ENCODE peak calls at places on chromosomes 2 and 18, in ten cellular contexts. D is cardiac fibroblast; E is GM13977; W is activated naive CD4-positive, alpha-beta T cell; S is MV-4-11; Q is NCI-H1105; G is foreskin fibroblast; I is NCI-H510A treated with DMSO at 0.1 percent for 48 hours; V is RWPE1; B is activated effector memory CD4-positive, alpha-beta T cell treated with Interleukin-2 at 50 U/mL for 16 hours. L is an unnamed sample.

GRCh38 chr2:64592994-64593655 is 60.6 kb downstream of the SERTAD2 start:
- DNase-seq in D (peak), E (no peak), W (no peak), S (no peak), Q (no peak), G (peak), I (no peak), V (no peak), B (no peak), L (no peak)

GRCh38 chr2:8837795-8838140 is 355 bp upstream of the KIDINS220 start:
- DNase-seq in D (no peak), E (no peak), W (no peak), S (no peak), Q (no peak), G (no peak), I (no peak), V (no peak), B (no peak), L (no peak)

GRCh38 chr2:63057249-63058148 is 6.9 kb downstream of the OTX1 start:
- DNase-seq in D (no peak), E (no peak), W (no peak), S (no peak), Q (no peak), G (peak), I (no peak), V (no peak), B (no peak), L (no peak)

GRCh38 chr18:71485578-71485977 is 1058.6 kb downstream of the CBLN2 start:
- DNase-seq in D (no peak), E (no peak), W (no peak), S (no peak), Q (no peak), G (peak), I (no peak), V (no peak), B (no peak), L (no peak)

GRCh38 chr2:54928719-54929118 is 121.5 kb downstream of the RTN4 start:
- DNase-seq in D (no peak), E (no peak), W (no peak), S (no peak), Q (no peak), G (no peak), I (no peak), V (no peak), B (no peak), L (no peak)

GRCh38 chr18:65859075-65859474 is 108.3 kb downstream of the CDH7 start:
- DNase-seq in D (no peak), E (no peak), W (no peak), S (no peak), Q (no peak), G (no peak), I (no peak), V (no peak), B (no peak), L (no peak)

GRCh38 chr2:65436825-65437221 is 4.4 kb upstream of the SPRED2 start:
- DNase-seq in D (no peak), E (peak), W (no peak), S (peak), Q (no peak), G (no peak), I (no peak), V (no peak), B (no peak), L (no peak)

GRCh38 chr2:240782221-240782885 is 37.7 kb downstream of the KIF1A start:
- DNase-seq in D (no peak), E (no peak), W (no peak), S (no peak), Q (no peak), G (no peak), I (no peak), V (no peak), B (no peak), L (no peak)